ENCODE peak calls at places on chromosomes 3 and 15, in seven cellular contexts. O, L, T, C, Z, R and E are unnamed samples.

GRCh38 chr3:64399205-64399800 is 174.0 kb upstream of the PRICKLE2 start:
- DNase-seq in Z (peak; percentile 78), L (no peak), R (peak; percentile 50), O (no peak), T (peak; percentile 81), C (peak; percentile 49), E (peak; percentile 23)

GRCh38 chr3:107283948-107284347 is 93.3 kb upstream of the CCDC54 start:
- DNase-seq in T (peak; percentile 17), C (no peak), O (no peak), L (no peak), Z (no peak), R (peak; percentile 17), E (no peak)

GRCh38 chr3:53890726-53891499 is 746 bp downstream of the SELENOK start:
- DNase-seq in T (peak; percentile 69), L (no peak), C (no peak), Z (peak; percentile 65), R (peak; percentile 61), O (peak; percentile 49), E (no peak)

GRCh38 chr3:27596920-27597319 is 112.7 kb upstream of the SLC4A7 start:
- DNase-seq in R (peak; percentile 74), Z (no peak), T (no peak), C (no peak), L (no peak), O (no peak), E (peak; percentile 63)

GRCh38 chr3:63979093-63979492 is 44.2 kb downstream of the PSMD6 start:
- DNase-seq in R (peak; percentile 58), C (no peak), L (no peak), T (no peak), O (no peak), Z (no peak), E (no peak)

GRCh38 chr3:31382856-31383255 is 149.9 kb upstream of the STT3B start:
- DNase-seq in T (no peak), C (no peak), Z (no peak), L (no peak), O (no peak), R (no peak), E (no peak)

GRCh38 chr3:179421500-179421899 is 29.8 kb downstream of the GNB4 start:
- DNase-seq in C (peak; percentile 35), L (no peak), T (peak; percentile 22), R (peak; percentile 22), Z (peak; percentile 55), O (no peak), E (no peak)

GRCh38 chr3:181103605-181104004 is 114.1 kb upstream of the DNAJC19 start:
- DNase-seq in R (no peak), C (peak; percentile 44), L (no peak), O (no peak), T (peak; percentile 93), Z (peak; percentile 69), E (no peak)

GRCh38 chr3:64048631-64049061 is 25.4 kb upstream of the PSMD6 start:
- DNase-seq in Z (peak; percentile 55), T (peak; percentile 22), R (peak; percentile 58), C (no peak), L (no peak), O (no peak), E (no peak)

GRCh38 chr15:39730552-39730951 is 52.1 kb downstream of the FSIP1 start:
- DNase-seq in L (no peak), O (no peak), T (no peak), C (no peak), R (no peak), Z (no peak), E (no peak)

GRCh38 chr3:124786491-124787241 is 56.4 kb downstream of the UMPS start:
- DNase-seq in R (peak; percentile 67), C (peak; percentile 57), O (no peak), Z (no peak), L (no peak), T (no peak), E (no peak)

GRCh38 chr3:10935846-10936631 is 56.5 kb upstream of the SLC6A1 start:
- DNase-seq in T (no peak), L (peak; percentile 31), O (peak; percentile 39), Z (no peak), C (no peak), R (no peak), E (no peak)

GRCh38 chr3:12966847-12967750 is 106.1 kb downstream of the IQSEC1 start:
- DNase-seq in C (no peak), R (peak; percentile 23), O (no peak), Z (no peak), L (no peak), T (peak; percentile 56), E (no peak)

GRCh38 chr3:44762170-44762677 is 630 bp downstream of the KIF15 start:
- DNase-seq in Z (no peak), L (no peak), O (no peak), R (no peak), C (no peak), T (no peak), E (no peak)

GRCh38 chr3:16507540-16508241 is 5.8 kb downstream of the RFTN1 start:
- DNase-seq in C (no peak), L (no peak), T (no peak), R (no peak), O (no peak), Z (no peak), E (no peak)

GRCh38 chr15:72934921-72935320 is 117.3 kb upstream of the NEO1 start:
- DNase-seq in O (no peak), Z (no peak), C (no peak), T (no peak), L (no peak), R (no peak), E (no peak)

GRCh38 chr3:197327701-197328100 is 29.3 kb upstream of the DLG1 start:
- DNase-seq in O (no peak), R (no peak), T (no peak), C (no peak), Z (peak; percentile 17), L (no peak), E (no peak)

GRCh38 chr15:63003836-63004610 is 38.5 kb upstream of the TPM1 start:
- DNase-seq in L (no peak), R (no peak), C (no peak), Z (peak; percentile 65), O (no peak), T (peak; percentile 67), E (no peak)
- TF ChIP-seq CTCF in L (no peak), R (no peak), C (no peak), Z (peak; percentile 52), O (no peak), T (peak; percentile 65), E (no peak)

GRCh38 chr15:74631408-74631807 is 15.8 kb downstream of the CLK3 start:
- DNase-seq in L (no peak), T (no peak), C (no peak), O (no peak), R (no peak), Z (no peak), E (no peak)

GRCh38 chr15:74631087-74631385 is 15.4 kb downstream of the CLK3 start:
- DNase-seq in L (no peak), O (no peak), R (no peak), C (no peak), T (no peak), Z (no peak), E (no peak)

GRCh38 chr15:74632601-74633000 is 17.0 kb downstream of the CLK3 start:
- DNase-seq in C (no peak), L (no peak), R (no peak), Z (no peak), O (no peak), T (no peak), E (no peak)

GRCh38 chr15:74630284-74631086 is 14.8 kb downstream of the CLK3 start:
- DNase-seq in R (no peak), C (peak; percentile 32), T (no peak), L (no peak), Z (peak; percentile 47), O (no peak), E (no peak)

DNA sequence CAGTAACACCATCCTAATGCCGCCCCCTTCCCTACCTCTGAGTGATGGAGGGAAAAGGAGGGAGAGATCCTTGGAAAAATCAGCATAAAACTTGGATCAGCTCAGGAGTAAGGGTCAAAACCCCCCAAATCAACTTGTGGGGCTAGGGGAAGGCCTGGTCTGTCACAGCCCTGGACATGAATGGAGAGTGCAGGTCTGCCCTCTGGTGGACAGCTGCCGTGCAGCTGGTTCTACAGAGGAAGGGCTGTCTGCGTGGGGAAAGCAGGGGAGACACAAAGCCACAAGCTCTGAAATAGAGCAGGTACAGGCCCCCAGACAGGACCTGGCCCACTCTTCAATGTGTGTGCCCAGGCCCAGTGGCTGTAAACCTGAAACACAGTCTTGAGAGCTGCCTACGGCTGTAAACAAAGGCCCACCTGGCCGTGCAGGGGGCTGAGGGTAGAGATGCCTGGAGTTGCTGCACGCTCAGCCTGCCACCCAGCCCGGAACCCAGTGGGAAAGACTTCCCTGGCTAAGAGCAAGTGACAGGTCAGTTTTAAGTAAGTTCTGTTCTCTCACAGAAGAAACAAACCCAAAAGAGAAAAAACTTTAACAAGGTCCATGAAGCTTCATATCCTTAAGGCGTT is 16.4 kb downstream of the CLK3 start:
- DNase-seq in O (peak; percentile 71), L (peak; percentile 77), R (peak; percentile 29), T (peak; percentile 78), Z (peak; percentile 92), C (peak; percentile 55), E (no peak)
- H3K36me3 ChIP-seq in O (no peaks in the 10 kb centered on the region), L (peaks cover 98% of the 10 kb centered on the region), R (peaks cover 28% of the 10 kb centered on the region), T (peaks cover 19% of the 10 kb centered on the region), Z (peaks cover 91% of the 10 kb centered on the region), C (peaks cover 83% of the 10 kb centered on the region), E (peaks cover 4% of the 10 kb centered on the region)

DNA sequence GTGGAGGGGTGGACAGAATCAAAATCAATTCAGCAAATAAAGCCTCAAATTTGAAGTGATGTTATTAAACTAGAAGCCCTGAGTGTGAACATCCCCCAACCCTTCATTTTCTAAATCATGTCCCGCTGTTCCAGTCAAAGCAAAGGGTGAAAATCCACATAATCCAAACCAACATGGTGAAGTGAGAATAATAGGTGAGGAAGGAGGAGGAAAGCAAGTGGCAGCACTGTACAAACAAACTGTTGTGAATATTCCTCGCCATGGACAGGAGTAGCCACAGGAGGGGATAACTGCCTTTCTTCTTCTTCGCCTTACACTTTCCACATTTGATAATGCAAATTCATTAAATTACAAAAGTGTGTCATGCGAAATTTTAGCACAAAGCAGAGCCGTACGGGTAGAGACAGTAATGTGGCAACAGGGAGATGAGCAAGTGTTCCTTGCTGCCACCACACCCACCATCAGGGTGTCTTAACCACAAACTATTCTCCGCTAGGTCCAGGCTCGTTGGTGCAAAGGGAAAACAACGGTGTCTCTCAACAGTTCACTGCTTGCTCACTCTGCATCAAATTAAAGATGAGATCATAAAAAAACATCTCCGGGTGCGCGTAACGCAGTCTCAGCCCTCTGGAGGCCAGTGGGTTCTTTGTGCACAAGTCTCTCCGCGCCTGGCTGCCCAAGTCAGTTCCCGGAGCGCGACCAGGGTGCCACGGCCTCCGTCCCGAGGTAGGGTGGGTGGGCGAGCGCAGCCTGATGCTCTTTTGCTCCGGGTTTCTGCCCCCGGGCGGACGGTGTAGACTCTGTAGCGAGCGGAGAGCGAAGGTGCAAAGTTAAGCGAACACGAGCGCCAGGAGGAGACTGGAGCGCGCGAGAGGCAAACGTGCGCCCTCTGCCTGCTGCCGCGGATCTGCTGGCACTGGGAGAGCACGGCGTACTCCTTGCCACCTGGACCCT is 6.7 kb downstream of the EPHA3 start:
- DNase-seq in T (peak; percentile 93), Z (peak; percentile 96), L (peak; percentile 83), R (peak; percentile 70), O (peak; percentile 60), C (peak; percentile 80), E (peak; percentile 31)
- TF ChIP-seq CTCF in T (peak; percentile 87), Z (peak; percentile 93), L (peak; percentile 53), R (peak; percentile 50), O (peak; percentile 36), C (peak; percentile 71), E (peak; percentile 97)

DNA sequence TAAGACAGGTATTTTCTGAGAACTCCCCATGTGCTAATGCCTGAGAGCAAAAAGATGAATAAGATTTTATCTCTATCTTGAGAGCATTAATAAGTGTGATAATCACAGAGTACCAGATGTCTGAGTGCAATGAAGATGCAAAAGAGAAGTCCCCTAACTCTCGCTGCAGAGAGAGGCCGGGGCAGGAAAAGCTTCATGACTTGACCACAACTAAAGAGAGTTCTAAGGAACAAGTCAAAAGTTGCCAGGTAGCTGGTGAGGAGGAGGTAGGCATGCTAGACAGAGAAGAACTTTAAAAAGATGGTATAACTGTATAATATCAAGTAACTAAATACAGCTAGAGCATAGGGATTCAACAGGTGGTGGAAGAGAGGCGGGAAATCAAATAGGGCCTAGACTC is 28.8 kb downstream of the MTMR10 start:
- DNase-seq in O (no peak), T (no peak), C (no peak), Z (no peak), L (no peak), R (no peak), E (no peak)
- H3K36me3 ChIP-seq in O (no peaks in the 10 kb centered on the region), T (no peaks in the 10 kb centered on the region), C (peaks cover 7% of the 10 kb centered on the region), Z (peaks cover 39% of the 10 kb centered on the region), L (peaks cover 91% of the 10 kb centered on the region), R (peaks cover 7% of the 10 kb centered on the region), E (no peaks in the 10 kb centered on the region)